ENCODE peak calls at places on chromosomes 2 and 18, in ten cellular contexts. M is AG04450, Y is heart left ventricle, E is cardiac fibroblast, N is stomach, I is GM12865, A is RWPE2, D is fibroblast of pulmonary artery, B is GM12878, L is BJ. X is an unnamed sample.

GRCh38 chr2:57760448-57760847 is 286.2 kb upstream of the VRK2 start:
- DNase-seq in N (no peak), L (no peak), Y (no peak), A (no peak), M (no peak), D (no peak), I (peak), B (peak), E (no peak), X (no peak)

GRCh38 chr2:182548031-182548950 is 121.5 kb upstream of the PDE1A start:
- DNase-seq in D (peak), Y (no peak), I (no peak), M (no peak), L (no peak), N (no peak), E (peak), B (no peak), A (no peak), X (peak)

GRCh38 chr2:173749315-173749714 is 215.9 kb downstream of the SP3 start:
- DNase-seq in M (no peak), L (no peak), B (no peak), N (no peak), Y (no peak), D (peak), A (no peak), E (peak), I (no peak), X (peak)

GRCh38 chr2:239225456-239225855 is 175.4 kb downstream of the HDAC4 start:
- DNase-seq in I (no peak), L (no peak), Y (no peak), E (no peak), B (no peak), N (peak), M (no peak), A (no peak), D (no peak), X (no peak)

GRCh38 chr2:52668752-52669151 is 1098.9 kb upstream of the CHAC2 start:
- DNase-seq in B (no peak), M (no peak), A (no peak), D (no peak), E (no peak), L (no peak), Y (no peak), I (no peak), N (no peak), X (no peak)

GRCh38 chr2:233350708-233351107 is 3.6 kb upstream of the DGKD start:
- DNase-seq in L (peak), A (peak), B (no peak), N (no peak), M (peak), D (peak), Y (no peak), E (peak), I (no peak), X (peak)

GRCh38 chr2:173938700-173939384 is 26.3 kb downstream of the SP3 start:
- DNase-seq in I (no peak), B (no peak), A (no peak), M (no peak), Y (no peak), N (no peak), L (no peak), D (no peak), E (no peak), X (no peak)

GRCh38 chr18:70221156-70221910 is 15.8 kb upstream of the RTTN start:
- DNase-seq in A (no peak), D (no peak), B (no peak), I (no peak), E (no peak), Y (no peak), N (no peak), M (no peak), L (no peak), X (no peak)

GRCh38 chr2:39281391-39281790 is 37.6 kb upstream of the CDKL4 start:
- DNase-seq in Y (no peak), N (no peak), A (no peak), B (no peak), M (no peak), I (no peak), D (no peak), L (no peak), E (no peak), X (no peak)

GRCh38 chr18:14920976-14921375 is 173.0 kb downstream of the ANKRD30B start:
- DNase-seq in I (no peak), A (no peak), B (no peak), D (no peak), E (no peak), N (no peak), Y (no peak), M (no peak), L (no peak), X (no peak)

GRCh38 chr2:127675335-127676261 is at the start of gene LIMS2:
- DNase-seq in M (no peak), A (no peak), D (peak), E (peak), Y (peak), I (no peak), N (peak), L (peak), B (no peak), X (peak)
- H3K4me3 ChIP-seq in M (peak), A (peak), D (peak), E (peak), Y (peak), I (no peak), N (peak), L (peak), B (no peak), X (peak)

GRCh38 chr2:1691366-1691765 is 52.9 kb downstream of the PXDN start:
- DNase-seq in E (no peak), M (no peak), L (no peak), N (no peak), Y (no peak), A (no peak), B (no peak), D (no peak), I (no peak), X (no peak)

GRCh38 chr2:1688859-1689258 is 55.5 kb downstream of the PXDN start:
- DNase-seq in L (no peak), E (no peak), M (no peak), D (no peak), I (no peak), Y (no peak), A (no peak), B (no peak), N (no peak), X (no peak)

GRCh38 chr2:1688161-1688560 is 56.2 kb downstream of the PXDN start:
- DNase-seq in E (no peak), A (no peak), N (no peak), D (no peak), Y (no peak), L (no peak), I (no peak), M (no peak), B (no peak), X (no peak)

GRCh38 chr2:1692342-1692741 is 52.0 kb downstream of the PXDN start:
- DNase-seq in A (no peak), E (no peak), D (no peak), B (no peak), I (no peak), M (no peak), L (no peak), Y (no peak), N (peak), X (no peak)

GRCh38 chr2:1690056-1690775 is 54.1 kb downstream of the PXDN start:
- DNase-seq in E (no peak), M (no peak), L (no peak), N (no peak), I (no peak), B (no peak), Y (no peak), D (no peak), A (no peak), X (no peak)
- TF ChIP-seq CTCF in E (no peak), M (no peak), L (no peak), N (no peak), I (no peak), B (no peak), Y (no peak), D (no peak), A (no peak), X (no peak)

GRCh38 chr2:144511222-144511855 is 8.6 kb downstream of the ZEB2 start:
- DNase-seq in M (no peak), B (no peak), D (no peak), A (no peak), E (no peak), Y (no peak), N (no peak), L (no peak), I (no peak), X (peak)

GRCh38 chr2:144514731-144515424 is 5.0 kb downstream of the ZEB2 start:
- DNase-seq in L (no peak), B (no peak), M (no peak), Y (no peak), N (no peak), A (no peak), D (no peak), E (no peak), I (no peak), X (peak)

GRCh38 chr2:144511945-144512344 is 8.0 kb downstream of the ZEB2 start:
- DNase-seq in L (no peak), E (no peak), Y (no peak), I (no peak), N (no peak), A (no peak), M (no peak), D (no peak), B (no peak), X (no peak)

GRCh38 chr2:144513388-144514100 is 6.4 kb downstream of the ZEB2 start:
- DNase-seq in B (no peak), I (no peak), A (no peak), E (peak), N (no peak), D (peak), Y (no peak), L (no peak), M (no peak), X (peak)

GRCh38 chr2:144512421-144513272 is 7.3 kb downstream of the ZEB2 start:
- DNase-seq in L (no peak), E (no peak), I (no peak), B (no peak), N (no peak), A (no peak), D (no peak), Y (no peak), M (no peak), X (peak)
- H3K4me3 ChIP-seq in L (peak), E (no peak), I (no peak), B (no peak), N (peak), A (no peak), D (peak), Y (peak), M (peak), X (peak)

GRCh38 chr2:178860551-178860950 is 53.3 kb upstream of the TTN start:
- DNase-seq in A (no peak), B (no peak), L (no peak), M (no peak), I (no peak), Y (no peak), N (no peak), E (peak), D (peak), X (no peak)
- TF ChIP-seq CTCF in A (no peak), B (no peak), L (no peak), M (peak), I (no peak), Y (no peak), N (no peak), E (peak), D (peak), X (peak)

GRCh38 chr18:59265246-59266018 is 7.8 kb downstream of the RAX start:
- DNase-seq in I (peak), A (no peak), D (no peak), E (no peak), N (no peak), Y (no peak), M (no peak), B (no peak), L (no peak), X (no peak)
- H3K4me3 ChIP-seq in I (peak), A (peak), D (peak), E (peak), N (peak), Y (no peak), M (peak), B (no peak), L (peak), X (peak)

GRCh38 chr18:50058731-50059130 is 136.2 kb downstream of the MYO5B start:
- DNase-seq in I (no peak), M (no peak), B (no peak), D (no peak), Y (no peak), L (no peak), A (no peak), E (no peak), N (no peak), X (no peak)
- TF ChIP-seq CTCF in I (no peak), M (no peak), B (no peak), D (no peak), Y (no peak), L (no peak), A (no peak), E (no peak), N (no peak), X (no peak)